ENCODE peak calls at places on chromosomes 5 and 9, in five cellular contexts. C is RPMI7951, I is hepatocyte, K is suprapubic skin, M is GM23248. E is an unnamed sample.

GRCh38 chr9:20701058-20701457 is 17.0 kb downstream of the FOCAD start:
- DNase-seq in K (no peak), M (no peak), I (no peak), C (no peak), E (no peak)

GRCh38 chr9:97594414-97594921 is 38.7 kb downstream of the TSTD2 start:
- DNase-seq in K (no peak), M (no peak), C (no peak), I (no peak), E (no peak)

GRCh38 chr5:21680196-21680595 is 1172.9 kb downstream of the CDH12 start:
- DNase-seq in M (peak), I (no peak), C (peak), K (no peak), E (no peak)

GRCh38 chr9:129596541-129597328 is 24.2 kb downstream of the C9orf50 start:
- DNase-seq in M (peak), K (no peak), C (peak), I (peak), E (no peak)

GRCh38 chr5:42606464-42606869 is 150.2 kb upstream of the CCDC152 start:
- DNase-seq in K (no peak), I (no peak), C (no peak), M (no peak), E (no peak)

GRCh38 chr5:154830219-154830595 is 20.2 kb downstream of the FAXDC2 start:
- DNase-seq in K (no peak), I (no peak), C (peak), M (no peak), E (no peak)

GRCh38 chr5:80212171-80212667 is 43.6 kb downstream of the SERINC5 start:
- DNase-seq in C (no peak), I (no peak), K (no peak), M (no peak), E (no peak)

GRCh38 chr5:18113724-18114123 is 479.5 kb downstream of the TAF11L14 start:
- DNase-seq in I (peak), C (no peak), M (peak), K (no peak), E (no peak)

GRCh38 chr9:16143310-16143709 is 590.5 kb downstream of the CCDC171 start:
- DNase-seq in M (no peak), I (no peak), K (no peak), C (no peak), E (no peak)

GRCh38 chr5:132770476-132771159 is 6.4 kb downstream of the SEPTIN8 start:
- DNase-seq in I (no peak), K (peak), C (no peak), M (peak), E (no peak)

GRCh38 chr9:89515416-89515815 is 17.5 kb upstream of the SEMA4D start:
- DNase-seq in I (no peak), M (no peak), C (no peak), K (no peak), E (no peak)

GRCh38 chr9:125991886-125992529 is 244.8 kb downstream of the PBX3 start:
- DNase-seq in C (no peak), I (no peak), M (no peak), K (no peak), E (no peak)

GRCh38 chr5:75239681-75240080 is 3.0 kb upstream of the ANKRD31 start:
- DNase-seq in K (no peak), I (peak), C (no peak), M (no peak), E (no peak)

GRCh38 chr5:175921066-175921730 is 46.9 kb downstream of the THOC3 start:
- DNase-seq in K (no peak), I (no peak), M (no peak), C (no peak), E (no peak)

GRCh38 chr5:99644822-99645221 is 716.0 kb upstream of the CHD1 start:
- DNase-seq in I (no peak), M (no peak), K (no peak), C (no peak), E (no peak)

GRCh38 chr5:160045004-160045403 is 36.1 kb downstream of the TTC1 start:
- DNase-seq in I (no peak), C (no peak), K (no peak), M (no peak), E (no peak)

GRCh38 chr5:34842554-34842953 is 3.6 kb downstream of the TTC23L start:
- DNase-seq in K (no peak), C (no peak), I (no peak), M (no peak), E (no peak)

GRCh38 chr5:124824637-124825158 is 78.3 kb upstream of the ZNF608 start:
- DNase-seq in K (no peak), I (no peak), C (peak), M (peak), E (no peak)

GRCh38 chr9:108443278-108443633 is 412.5 kb downstream of the ACTL7B start:
- DNase-seq in I (no peak), M (peak), C (no peak), K (no peak), E (no peak)

GRCh38 chr5:111165058-111165457 is 59.1 kb upstream of the CAMK4 start:
- DNase-seq in I (no peak), K (no peak), C (no peak), M (no peak), E (no peak)

GRCh38 chr5:56356876-56357160 is 123.7 kb upstream of the ANKRD55 start:
- DNase-seq in I (no peak), C (no peak), M (no peak), K (no peak), E (no peak)

E was measured in AML-193.